ENCODE peak calls at places on chromosome 7, in six cellular contexts. X is pancreas; G is right cardiac atrium; Y is Panc1; H is CD8-positive, alpha-beta T cell; D is left ventricle myocardium inferior. F is an unnamed sample. For H3K9me3, the result is how much of the 10 kb centered on the place peaks cover.

GRCh38 chr7:28470344-28470743 is 58.0 kb downstream of the CREB5 start:
- DNase-seq in X (no peak), G (no peak), Y (no peak), H (no peak), D (no peak), F (no peak)

GRCh38 chr7:133904766-133905165 is 222.4 kb upstream of the LRGUK start:
- DNase-seq in X (no peak), G (no peak), Y (no peak), H (no peak), D (no peak), F (no peak)

GRCh38 chr7:4681922-4682620 is at the start of gene FOXK1:
- DNase-seq in X (peak), G (peak), Y (no peak), H (peak), D (peak), F (peak)

GRCh38 chr7:135509589-135509838 is 388 bp downstream of the CNOT4 start:
- DNase-seq in X (no peak), G (no peak), Y (no peak), H (no peak), D (no peak), F (no peak)

GRCh38 chr7:55140221-55140980 is 121.6 kb downstream of the EGFR start:
- DNase-seq in X (no peak), G (peak), Y (no peak), H (no peak), D (peak), F (no peak)

GRCh38 chr7:131057524-131058065 is 270.1 kb upstream of the MKLN1 start:
- DNase-seq in X (no peak), G (no peak), Y (no peak), H (peak), D (no peak), F (peak)

GRCh38 chr7:42237891-42238531 is 1.0 kb upstream of the GLI3 start:
- DNase-seq in X (no peak), G (peak), Y (no peak), H (no peak), D (peak), F (no peak)

GRCh38 chr7:120775703-120776265 is 82.2 kb downstream of the TSPAN12 start:
- DNase-seq in X (no peak), G (no peak), Y (no peak), H (no peak), D (no peak), F (no peak)

GRCh38 chr7:81769891-81770818 is at the start of gene HGF:
- DNase-seq in X (peak), G (peak), Y (no peak), H (no peak), D (peak), F (no peak)

GRCh38 chr7:1458676-1459511 is at the start of gene MICALL2:
- DNase-seq in X (peak), G (peak), Y (no peak), H (no peak), D (peak), F (peak)

GRCh38 chr7:143379607-143380263 is 1.4 kb upstream of the ZYX start:
- DNase-seq in X (no peak), G (no peak), Y (no peak), H (no peak), D (no peak), F (no peak)

GRCh38 chr7:73732397-73732796 is 6.2 kb downstream of the ABHD11 start:
- DNase-seq in X (no peak), G (no peak), Y (no peak), H (no peak), D (no peak), F (no peak)

GRCh38 chr7:95690367-95690947 is 81.9 kb upstream of the DYNC1I1 start:
- DNase-seq in X (no peak), G (no peak), Y (peak), H (no peak), D (no peak), F (peak)

GRCh38 chr7:5777932-5778331 is 3.5 kb downstream of the RNF216 start:
- DNase-seq in X (no peak), G (no peak), Y (no peak), H (no peak), D (no peak), F (no peak)

GRCh38 chr7:33495207-33495606 is 365.8 kb downstream of the BBS9 start:
- DNase-seq in X (no peak), G (no peak), Y (no peak), H (no peak), D (no peak), F (no peak)

GRCh38 chr7:47725031-47725780 is 143.3 kb upstream of the TNS3 start:
- DNase-seq in X (no peak), G (no peak), Y (no peak), H (no peak), D (no peak), F (peak)
- H3K9me3 ChIP-seq in X (under half), G (under half), Y (under half), H (under half), D (under half), F (under half)

DNA sequence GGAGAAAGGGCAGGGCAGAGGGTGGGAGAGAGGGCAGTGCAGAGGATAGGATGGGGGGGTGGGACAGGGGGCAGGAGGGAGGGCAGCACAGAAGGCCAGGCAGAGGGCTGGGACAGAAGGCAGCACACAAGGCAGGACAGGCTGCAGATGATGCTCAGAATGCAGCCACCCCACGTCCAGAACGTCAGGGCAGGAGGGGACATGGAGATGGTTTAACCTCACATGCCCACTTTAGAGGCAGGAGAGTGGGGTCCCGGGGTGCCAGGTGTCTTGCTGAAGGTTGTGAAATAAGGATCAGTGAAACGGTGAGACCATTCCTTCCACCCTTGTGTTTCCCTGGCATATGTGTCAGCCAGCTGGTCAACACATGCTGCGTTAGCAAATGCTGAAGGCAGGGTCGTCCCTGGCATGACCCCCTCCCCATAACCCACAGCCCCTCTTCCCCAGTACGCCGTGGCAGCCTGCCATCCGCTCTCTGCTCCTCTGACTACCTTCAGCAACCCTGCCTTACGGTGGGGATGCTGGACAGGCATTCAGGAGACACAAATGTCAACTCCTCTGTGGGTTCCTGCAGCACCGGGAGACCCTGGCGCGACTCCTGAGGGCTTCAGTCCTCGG is 592.1 kb downstream of the DNAJB6 start:
- DNase-seq in X (no peak), G (no peak), Y (no peak), H (no peak), D (no peak), F (no peak)
- H3K9me3 ChIP-seq in X (under half), G (under half), Y (under half), H (under half), D (under half), F (under half)

DNA sequence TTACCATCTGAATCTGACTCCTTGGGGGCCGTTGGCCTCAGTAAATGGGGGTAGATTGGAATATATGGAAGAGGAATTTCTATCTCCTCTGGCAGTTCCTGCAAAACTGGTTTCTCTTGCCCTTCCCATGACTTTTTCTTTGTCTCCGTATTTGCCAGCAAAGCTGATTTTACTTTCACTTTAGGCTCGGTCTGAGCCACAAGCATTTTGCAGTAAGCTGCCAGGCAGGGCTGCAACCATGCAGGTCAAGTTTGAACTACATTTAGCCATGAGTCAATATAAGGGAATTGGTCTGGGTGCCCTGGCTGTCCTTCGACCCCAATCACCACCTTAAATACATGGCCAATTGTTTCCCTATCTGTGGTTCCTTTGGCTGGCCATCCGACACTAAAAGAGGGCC is 104.3 kb downstream of the TRIM24 start:
- DNase-seq in X (no peak), G (no peak), Y (no peak), H (no peak), D (no peak), F (no peak)
- H3K9me3 ChIP-seq in X (under half), G (under half), Y (under half), H (under half), D (half or more), F (under half)

GRCh38 chr7:45704683-45705016 is 130.5 kb downstream of the ADCY1 start:
- DNase-seq in X (no peak), G (no peak), Y (no peak), H (peak), D (no peak), F (no peak)
- H3K9me3 ChIP-seq in X (under half), G (under half), Y (under half), H (under half), D (under half), F (under half)

DNA sequence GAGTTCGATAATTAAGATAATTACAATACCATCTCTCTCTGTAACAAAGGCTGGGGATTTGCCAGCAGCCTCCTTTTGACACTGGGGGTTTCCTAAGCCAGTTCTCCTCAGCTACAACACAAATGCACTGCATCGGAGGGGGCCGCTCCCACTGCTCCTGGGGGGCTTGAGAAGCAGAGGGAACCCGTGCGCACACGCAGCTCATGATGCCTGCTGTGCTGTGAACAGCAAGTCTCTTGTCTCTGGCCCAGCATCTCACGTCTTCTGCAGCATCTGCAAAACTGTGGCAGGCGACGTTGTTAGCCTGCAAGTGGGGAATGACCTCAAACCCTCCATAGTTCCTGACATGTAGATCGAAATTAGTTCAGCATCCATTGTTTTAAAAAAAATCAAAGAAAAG is 5.5 kb downstream of the VIPR2 start:
- DNase-seq in X (no peak), G (no peak), Y (no peak), H (no peak), D (no peak), F (no peak)
- H3K9me3 ChIP-seq in X (under half), G (under half), Y (under half), H (under half), D (under half), F (under half)

DNA sequence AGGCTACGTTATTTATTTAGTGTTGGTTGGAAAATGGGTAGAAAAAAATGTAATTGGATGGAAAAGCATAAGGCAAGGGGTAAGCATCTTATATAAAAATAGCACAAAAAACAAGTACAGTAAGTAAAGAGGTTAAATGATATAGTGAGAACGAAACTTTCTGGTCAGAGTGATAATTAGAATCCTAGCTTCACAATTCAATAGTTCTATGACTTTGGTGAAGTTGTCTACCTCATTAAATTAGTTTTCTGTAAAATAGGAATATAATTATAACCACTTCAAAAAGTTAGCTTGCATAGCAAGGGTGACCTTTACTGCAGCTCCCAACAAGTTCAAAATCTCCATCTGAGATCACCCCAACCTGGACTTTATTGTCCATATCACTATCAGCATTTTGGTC is 30.8 kb upstream of the TAS2R16 start:
- DNase-seq in X (no peak), G (no peak), Y (no peak), H (no peak), D (no peak), F (no peak)
- H3K9me3 ChIP-seq in X (under half), G (under half), Y (under half), H (under half), D (under half), F (under half)

DNA sequence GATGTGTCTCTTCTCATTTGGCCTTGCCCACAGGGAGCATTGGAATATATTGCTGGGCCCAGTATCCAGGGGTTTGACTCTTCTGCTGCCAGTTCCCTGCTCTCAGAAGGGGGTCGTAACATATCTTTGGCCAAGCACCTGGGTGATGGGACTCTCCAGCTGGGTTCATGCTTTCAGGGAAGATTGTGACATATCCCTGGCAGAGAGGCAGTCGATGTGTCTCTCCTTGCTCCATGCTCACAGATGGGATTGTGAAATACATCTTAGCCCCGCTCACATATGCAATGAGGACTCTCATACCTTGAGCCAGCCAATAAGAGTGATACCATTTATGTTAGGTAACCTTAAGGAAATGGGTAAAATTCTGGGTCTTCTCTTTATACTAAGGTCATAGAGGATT is 39.2 kb upstream of the ZNF680 start:
- DNase-seq in X (no peak), G (no peak), Y (no peak), H (no peak), D (no peak), F (no peak)
- H3K9me3 ChIP-seq in X (under half), G (under half), Y (under half), H (under half), D (under half), F (under half)

GRCh38 chr7:40489844-40490602 is 355.2 kb downstream of the SUGCT start:
- DNase-seq in X (no peak), G (no peak), Y (no peak), H (no peak), D (no peak), F (no peak)
- H3K9me3 ChIP-seq in X (under half), G (under half), Y (under half), H (under half), D (under half), F (under half)

GRCh38 chr7:57207836-57208235 is 75.6 kb upstream of the ZNF479 start:
- DNase-seq in X (no peak), G (no peak), Y (no peak), H (no peak), D (no peak), F (no peak)
- H3K9me3 ChIP-seq in X (under half), G (under half), Y (under half), H (under half), D (half or more), F (under half)

DNA sequence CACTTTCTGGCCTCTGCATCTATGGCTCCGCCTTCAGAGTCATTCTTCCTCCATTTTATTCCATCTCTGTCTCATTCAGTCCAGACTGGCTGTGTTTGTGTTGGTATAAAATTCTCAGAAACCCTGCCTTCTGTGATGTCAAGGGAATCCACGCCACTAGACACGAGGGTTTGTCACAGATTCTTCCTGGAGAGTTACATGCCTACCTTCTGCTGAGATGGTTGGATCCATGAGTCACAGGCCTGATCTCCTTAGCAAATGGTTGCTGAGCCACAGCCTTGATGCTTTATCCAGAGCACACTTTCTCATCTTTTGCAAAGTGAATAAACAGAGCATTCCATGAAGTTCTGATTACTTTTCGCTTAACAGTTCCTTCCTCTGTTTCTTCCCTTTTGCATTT is 35.9 kb upstream of the TSPAN33 start:
- DNase-seq in X (no peak), G (no peak), Y (no peak), H (no peak), D (no peak), F (no peak)
- H3K9me3 ChIP-seq in X (under half), G (under half), Y (under half), H (under half), D (under half), F (under half)

F was measured in OCI-LY7.